ENCODE peak calls at places on chromosomes 6 and 20, in five cellular contexts. One of them, this sample, is unnamed.
A peak's percentile ranks its signal among the peaks of the same experiment; 100 is the strongest.

GRCh38 chr6:82076855-82077254 is 170.7 kb downstream of the IBTK start:
- DNase-seq in HepG2: no peak
- DNase-seq in HCT116: no peak
- DNase-seq in GM12878: no peak
- DNase-seq in SK-N-SH: no peak
- DNase-seq in this sample: no peak

GRCh38 chr20:40703981-40704530 is 15.0 kb upstream of the MAFB start:
- DNase-seq in GM12878: no peak
- DNase-seq in SK-N-SH: no peak
- DNase-seq in HepG2: no peak
- DNase-seq in HCT116: no peak
- DNase-seq in this sample: no peak

GRCh38 chr6:142542704-142543233 is 241.0 kb downstream of the ADGRG6 start:
- DNase-seq in HCT116: peak; percentile 36
- DNase-seq in SK-N-SH: no peak
- DNase-seq in GM12878: no peak
- DNase-seq in HepG2: no peak
- DNase-seq in this sample: peak; percentile 63

GRCh38 chr6:148064406-148065134 is 278.1 kb upstream of the SASH1 start:
- DNase-seq in HepG2: no peak
- DNase-seq in SK-N-SH: no peak
- DNase-seq in GM12878: no peak
- DNase-seq in HCT116: no peak
- DNase-seq in this sample: no peak

GRCh38 chr6:91664327-91664959 is 1077.6 kb upstream of the MAP3K7 start:
- DNase-seq in HCT116: no peak
- DNase-seq in GM12878: peak; percentile 4
- DNase-seq in SK-N-SH: no peak
- DNase-seq in HepG2: peak; percentile 1
- DNase-seq in this sample: no peak

GRCh38 chr20:17878069-17878911 is 90.3 kb downstream of the SNX5 start:
- DNase-seq in SK-N-SH: no peak
- DNase-seq in HCT116: no peak
- DNase-seq in HepG2: no peak
- DNase-seq in GM12878: no peak
- DNase-seq in this sample: no peak

GRCh38 chr6:150590448-150590847 is 9.2 kb upstream of the PLEKHG1 start:
- DNase-seq in HepG2: no peak
- DNase-seq in SK-N-SH: no peak
- DNase-seq in GM12878: no peak
- DNase-seq in HCT116: no peak
- DNase-seq in this sample: no peak

GRCh38 chr6:93219447-93219846 is 199.9 kb downstream of the EPHA7 start:
- DNase-seq in SK-N-SH: no peak
- DNase-seq in HCT116: no peak
- DNase-seq in HepG2: no peak
- DNase-seq in GM12878: no peak
- DNase-seq in this sample: no peak

GRCh38 chr20:46505501-46505900 is 7.9 kb downstream of the ZNF334 start:
- DNase-seq in HepG2: no peak
- DNase-seq in GM12878: no peak
- DNase-seq in HCT116: no peak
- DNase-seq in SK-N-SH: no peak
- DNase-seq in this sample: no peak

GRCh38 chr6:155549028-155549798 is 93.6 kb upstream of the NOX3 start:
- DNase-seq in HepG2: no peak
- DNase-seq in HCT116: no peak
- DNase-seq in SK-N-SH: no peak
- DNase-seq in GM12878: no peak
- DNase-seq in this sample: no peak

GRCh38 chr6:15511248-15512125 is 151.3 kb downstream of the DTNBP1 start:
- DNase-seq in HepG2: no peak
- DNase-seq in HCT116: no peak
- DNase-seq in SK-N-SH: no peak
- DNase-seq in GM12878: no peak
- DNase-seq in this sample: no peak

GRCh38 chr20:1567392-1568165 is 10.1 kb upstream of the SIRPD start:
- DNase-seq in SK-N-SH: no peak
- DNase-seq in GM12878: no peak
- DNase-seq in HepG2: peak; percentile 0
- DNase-seq in HCT116: peak; percentile 8
- DNase-seq in this sample: peak; percentile 1

GRCh38 chr6:9116026-9116425 is 680.7 kb upstream of the SLC35B3 start:
- DNase-seq in SK-N-SH: no peak
- DNase-seq in HepG2: no peak
- DNase-seq in HCT116: no peak
- DNase-seq in GM12878: no peak
- DNase-seq in this sample: no peak

GRCh38 chr6:73803562-73804221 is 107.7 kb downstream of the CD109 start:
- DNase-seq in SK-N-SH: peak; percentile 19
- DNase-seq in GM12878: no peak
- DNase-seq in HCT116: peak; percentile 32
- DNase-seq in HepG2: peak; percentile 35
- DNase-seq in this sample: peak; percentile 19

GRCh38 chr6:11779308-11780096 is 899 bp upstream of the ADTRP start:
- DNase-seq in HCT116: no peak
- DNase-seq in HepG2: no peak
- DNase-seq in SK-N-SH: no peak
- DNase-seq in GM12878: no peak
- DNase-seq in this sample: no peak

GRCh38 chr6:53982361-53983050 is 128.7 kb upstream of the MLIP start:
- DNase-seq in HepG2: no peak
- DNase-seq in HCT116: no peak
- DNase-seq in GM12878: no peak
- DNase-seq in SK-N-SH: no peak
- DNase-seq in this sample: no peak

GRCh38 chr6:26388014-26388413 is 5.1 kb downstream of the BTN2A2 start:
- DNase-seq in SK-N-SH: no peak
- DNase-seq in HCT116: no peak
- DNase-seq in GM12878: no peak
- DNase-seq in HepG2: peak; percentile 65
- DNase-seq in this sample: no peak

GRCh38 chr6:17484201-17484606 is 90.8 kb downstream of the CAP2 start:
- DNase-seq in GM12878: no peak
- DNase-seq in SK-N-SH: no peak
- DNase-seq in HCT116: no peak
- DNase-seq in HepG2: no peak
- DNase-seq in this sample: no peak

GRCh38 chr20:44442298-44443070 is 33.2 kb upstream of the TTPAL start:
- DNase-seq in HepG2: no peak
- DNase-seq in SK-N-SH: no peak
- DNase-seq in GM12878: no peak
- DNase-seq in HCT116: no peak
- DNase-seq in this sample: no peak

GRCh38 chr6:7545509-7546369 is 4.3 kb downstream of the DSP start:
- DNase-seq in HepG2: no peak
- DNase-seq in SK-N-SH: no peak
- DNase-seq in GM12878: no peak
- DNase-seq in HCT116: no peak
- DNase-seq in this sample: no peak

GRCh38 chr6:162124710-162125435 is 602.7 kb downstream of the PRKN start:
- DNase-seq in GM12878: no peak
- DNase-seq in SK-N-SH: no peak
- DNase-seq in HepG2: no peak
- DNase-seq in HCT116: no peak
- DNase-seq in this sample: no peak

GRCh38 chr20:3970016-3970415 is 45.3 kb downstream of the RNF24 start:
- DNase-seq in SK-N-SH: no peak
- DNase-seq in HepG2: peak; percentile 61
- DNase-seq in GM12878: no peak
- DNase-seq in HCT116: no peak
- DNase-seq in this sample: no peak

GRCh38 chr20:16476032-16476431 is 97.2 kb downstream of the KIF16B start:
- DNase-seq in GM12878: peak; percentile 28
- DNase-seq in SK-N-SH: peak; percentile 45
- DNase-seq in HCT116: peak; percentile 24
- DNase-seq in HepG2: peak; percentile 76
- DNase-seq in this sample: peak; percentile 23

GRCh38 chr6:16158943-16159557 is 30.2 kb downstream of the MYLIP start:
- DNase-seq in SK-N-SH: no peak
- DNase-seq in HepG2: no peak
- DNase-seq in HCT116: no peak
- DNase-seq in GM12878: no peak
- DNase-seq in this sample: no peak

GRCh38 chr6:165847407-165848098 is 184.5 kb upstream of the PDE10A start:
- DNase-seq in SK-N-SH: no peak
- DNase-seq in GM12878: no peak
- DNase-seq in HepG2: no peak
- DNase-seq in HCT116: no peak
- DNase-seq in this sample: no peak
- TF ChIP-seq JUND in SK-N-SH: no peak
- TF ChIP-seq JUND in GM12878: no peak
- TF ChIP-seq JUND in HepG2: no peak
- TF ChIP-seq JUND in HCT116: no peak
- TF ChIP-seq JUND in this sample: peak; percentile 41

GRCh38 chr20:36214684-36215256 is 21.5 kb upstream of the AAR2 start:
- DNase-seq in GM12878: no peak
- DNase-seq in SK-N-SH: peak; percentile 71
- DNase-seq in HCT116: no peak
- DNase-seq in HepG2: peak; percentile 54
- DNase-seq in this sample: peak; percentile 51
- TF ChIP-seq REST in GM12878: no peak
- TF ChIP-seq REST in SK-N-SH: no peak
- TF ChIP-seq REST in HCT116: no peak
- TF ChIP-seq REST in HepG2: no peak
- TF ChIP-seq REST in this sample: no peak

DNA sequence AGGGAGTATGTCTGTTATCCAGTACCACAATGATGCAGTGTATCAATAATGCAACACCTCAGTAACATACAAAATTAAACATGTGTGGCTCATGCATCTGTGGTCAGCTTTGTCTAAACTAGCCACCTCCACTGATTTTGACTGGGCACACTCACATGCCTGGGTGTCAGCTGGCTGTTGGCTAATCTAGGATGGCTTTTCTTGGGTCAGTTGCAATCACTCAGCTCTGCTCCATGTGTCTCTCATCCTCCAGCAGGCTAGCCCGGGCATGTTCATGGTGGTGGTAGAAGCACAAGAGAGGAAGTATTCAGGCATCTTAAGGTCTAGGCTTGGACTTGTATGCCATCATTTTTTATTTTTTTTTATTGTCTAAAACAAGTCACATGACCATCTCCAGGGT is 59.3 kb upstream of the JAG1 start:
- DNase-seq in GM12878: no peak
- DNase-seq in SK-N-SH: no peak
- DNase-seq in HepG2: no peak
- DNase-seq in HCT116: no peak
- DNase-seq in this sample: no peak
- TF ChIP-seq JUND in GM12878: no peak
- TF ChIP-seq JUND in SK-N-SH: no peak
- TF ChIP-seq JUND in HepG2: no peak
- TF ChIP-seq JUND in HCT116: no peak
- TF ChIP-seq JUND in this sample: no peak

GRCh38 chr6:139124887-139125672 is 9.8 kb upstream of the HECA start:
- DNase-seq in SK-N-SH: peak; percentile 39
- DNase-seq in HCT116: peak; percentile 70
- DNase-seq in HepG2: peak; percentile 61
- DNase-seq in GM12878: peak; percentile 54
- DNase-seq in this sample: peak; percentile 64
- TF ChIP-seq REST in SK-N-SH: no peak
- TF ChIP-seq REST in HCT116: no peak
- TF ChIP-seq REST in HepG2: no peak
- TF ChIP-seq REST in GM12878: no peak
- TF ChIP-seq REST in this sample: no peak

DNA sequence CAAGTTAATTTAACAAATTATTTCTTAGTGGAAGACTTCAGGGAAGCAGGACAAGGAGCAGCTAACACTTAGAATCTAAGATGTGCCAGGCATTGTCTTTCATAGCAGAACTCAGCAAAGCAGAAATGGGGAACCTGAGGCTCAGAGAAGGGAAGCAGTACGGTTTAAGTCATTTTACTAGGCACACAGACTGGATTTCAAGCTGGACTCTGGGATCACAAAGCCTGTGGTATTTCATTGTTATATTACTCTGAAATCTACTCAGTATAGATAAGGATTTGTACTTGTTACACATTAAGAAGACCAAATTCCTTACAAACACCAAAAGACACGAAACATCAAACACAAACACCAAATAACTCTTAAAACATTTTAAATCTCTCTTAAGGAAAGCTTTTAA is 199.6 kb downstream of the ISM1 start:
- DNase-seq in SK-N-SH: no peak
- DNase-seq in GM12878: no peak
- DNase-seq in HCT116: no peak
- DNase-seq in HepG2: peak; percentile 36
- DNase-seq in this sample: no peak
- TF ChIP-seq JUND in SK-N-SH: no peak
- TF ChIP-seq JUND in GM12878: no peak
- TF ChIP-seq JUND in HCT116: no peak
- TF ChIP-seq JUND in HepG2: no peak
- TF ChIP-seq JUND in this sample: no peak

GRCh38 chr20:7772376-7772775 is 167.9 kb downstream of the HAO1 start:
- DNase-seq in SK-N-SH: no peak
- DNase-seq in HCT116: no peak
- DNase-seq in GM12878: no peak
- DNase-seq in HepG2: no peak
- DNase-seq in this sample: no peak
- TF ChIP-seq REST in SK-N-SH: no peak
- TF ChIP-seq REST in HCT116: no peak
- TF ChIP-seq REST in GM12878: no peak
- TF ChIP-seq REST in HepG2: no peak
- TF ChIP-seq REST in this sample: no peak

DNA sequence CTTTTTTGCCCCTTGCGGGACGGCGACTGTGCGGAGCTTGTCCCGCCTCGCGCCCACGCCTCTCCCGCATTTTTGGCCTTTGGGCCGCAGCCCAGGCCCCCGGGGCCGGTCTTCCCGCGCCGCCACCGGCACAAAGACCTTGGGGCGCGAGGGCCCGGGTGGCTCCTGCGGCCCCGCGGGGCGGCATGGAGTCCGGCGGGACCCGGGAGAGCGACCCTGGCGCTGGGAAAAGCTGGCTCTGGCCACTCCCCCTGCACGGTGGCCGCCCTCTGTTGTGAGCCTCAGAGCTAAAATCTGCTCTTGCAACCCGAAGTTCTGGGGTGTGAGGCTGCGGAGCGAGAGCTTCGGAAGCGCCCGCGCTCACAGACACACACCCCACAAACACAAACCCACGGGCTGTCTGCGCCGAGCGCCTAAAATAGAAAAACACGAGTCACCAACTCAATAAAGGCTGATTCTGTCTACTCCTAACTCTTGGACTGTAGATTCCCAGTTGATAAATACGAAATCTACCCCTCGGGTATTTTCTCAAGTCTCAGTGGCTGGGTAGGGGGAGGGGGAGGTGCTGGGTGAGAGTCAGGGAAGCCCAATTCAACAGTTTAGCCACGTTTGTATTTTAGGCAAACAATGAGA is 496 bp upstream of the BEND3 start:
- DNase-seq in GM12878: no peak
- DNase-seq in HepG2: peak; percentile 68
- DNase-seq in SK-N-SH: peak; percentile 85
- DNase-seq in HCT116: no peak
- DNase-seq in this sample: peak; percentile 82
- TF ChIP-seq JUND in GM12878: no peak
- TF ChIP-seq JUND in HepG2: no peak
- TF ChIP-seq JUND in SK-N-SH: no peak
- TF ChIP-seq JUND in HCT116: no peak
- TF ChIP-seq JUND in this sample: no peak

GRCh38 chr6:112801681-112802080 is 454.6 kb downstream of the RFPL4B start:
- DNase-seq in HepG2: no peak
- DNase-seq in GM12878: no peak
- DNase-seq in SK-N-SH: no peak
- DNase-seq in HCT116: no peak
- DNase-seq in this sample: no peak
- TF ChIP-seq REST in HepG2: no peak
- TF ChIP-seq REST in GM12878: no peak
- TF ChIP-seq REST in SK-N-SH: no peak
- TF ChIP-seq REST in HCT116: no peak
- TF ChIP-seq REST in this sample: no peak